ENCODE peak calls at places on chromosomes 4 and X, in six cellular contexts. W, R, H, L, P and O are unnamed samples.

GRCh38 chr4:162241857-162242256 is 78.1 kb upstream of the FSTL5 start:
- DNase-seq in W (no peak), R (no peak), H (no peak), L (no peak), P (no peak), O (peak)

GRCh38 chr4:25032126-25032525 is 1.4 kb upstream of the LGI2 start:
- DNase-seq in W (no peak), R (no peak), H (no peak), L (no peak), P (peak), O (no peak)

GRCh38 chr4:182297659-182298058 is 54.5 kb downstream of the TENM3 start:
- DNase-seq in W (peak), R (no peak), H (no peak), L (no peak), P (peak), O (no peak)

GRCh38 chr4:129926936-129927335 is 831.0 kb downstream of the C4orf33 start:
- DNase-seq in W (no peak), R (no peak), H (no peak), L (no peak), P (no peak), O (no peak)

GRCh38 chr4:53595204-53595603 is 3.9 kb upstream of the LNX1 start:
- DNase-seq in W (peak), R (no peak), H (no peak), L (no peak), P (no peak), O (no peak)

GRCh38 chr4:59869559-59869958 is 1330.6 kb upstream of the ADGRL3 start:
- DNase-seq in W (no peak), R (no peak), H (no peak), L (no peak), P (no peak), O (no peak)

GRCh38 chr4:153538408-153539057 is 72.4 kb downstream of the TMEM131L start:
- DNase-seq in W (no peak), R (peak), H (no peak), L (no peak), P (peak), O (no peak)

GRCh38 chr4:89914609-89915008 is 20.0 kb downstream of the MMRN1 start:
- DNase-seq in W (no peak), R (no peak), H (no peak), L (no peak), P (no peak), O (no peak)

GRCh38 chr4:71974681-71975080 is 57.1 kb upstream of the NPFFR2 start:
- DNase-seq in W (peak), R (no peak), H (no peak), L (no peak), P (peak), O (peak)

GRCh38 chr4:141009931-141010330 is 123.3 kb downstream of the RNF150 start:
- DNase-seq in W (no peak), R (no peak), H (no peak), L (no peak), P (no peak), O (no peak)

GRCh38 chr4:145423017-145423708 is 58.5 kb upstream of the SMAD1 start:
- DNase-seq in W (no peak), R (no peak), H (no peak), L (no peak), P (no peak), O (no peak)

GRCh38 chr4:54954656-54955388 is 170.6 kb downstream of the KDR start:
- DNase-seq in W (no peak), R (no peak), H (no peak), L (no peak), P (peak), O (no peak)
- TF ChIP-seq CTCF in W (no peak), R (no peak), H (no peak), L (no peak), P (no peak), O (no peak)

GRCh38 chr4:127781303-127782024 is 658 bp upstream of the HSPA4L start:
- DNase-seq in W (no peak), R (peak), H (no peak), L (peak), P (peak), O (no peak)

GRCh38 chr4:127783026-127783769 is 1.1 kb downstream of the HSPA4L start:
- DNase-seq in W (peak), R (peak), H (peak), L (no peak), P (peak), O (peak)

GRCh38 chr4:127782275-127783025 is at the start of gene HSPA4L:
- DNase-seq in W (no peak), R (peak), H (no peak), L (peak), P (peak), O (peak)

GRCh38 chr4:127782025-127782274 is 172 bp upstream of the HSPA4L start:
- DNase-seq in W (peak), R (no peak), H (peak), L (no peak), P (peak), O (peak)

DNA sequence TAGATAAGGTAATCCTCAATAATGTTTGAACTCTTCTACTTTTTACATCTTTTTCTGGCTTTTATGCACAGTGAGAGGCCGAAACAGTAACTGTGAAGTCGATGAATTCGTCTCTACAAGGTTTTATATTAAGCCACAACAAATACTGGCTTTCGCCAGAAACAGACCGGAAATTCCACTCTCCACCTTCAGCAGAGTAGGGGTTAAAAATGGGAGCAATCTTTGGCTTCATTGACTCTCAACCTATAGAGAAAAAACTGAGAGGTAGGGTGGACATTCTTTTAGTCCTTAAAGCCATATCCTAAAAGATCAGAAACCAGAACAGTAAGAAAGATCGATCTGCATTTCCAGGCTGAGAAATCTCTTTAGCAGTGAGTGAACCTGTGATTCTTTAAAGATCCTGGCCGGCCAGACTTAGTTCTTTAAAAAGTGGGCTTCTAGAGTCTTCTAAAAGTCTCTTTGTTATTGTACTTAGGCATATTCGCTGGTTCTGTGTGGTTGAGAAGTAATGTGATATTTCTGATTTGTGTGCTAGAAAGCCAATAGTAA is 1.9 kb downstream of the HSPA4L start:
- DNase-seq in W (peak), R (no peak), H (no peak), L (no peak), P (no peak), O (no peak)
- H3K4me3 ChIP-seq in W (peak), R (peak), H (no peak), L (peak), P (peak), O (peak)

DNA sequence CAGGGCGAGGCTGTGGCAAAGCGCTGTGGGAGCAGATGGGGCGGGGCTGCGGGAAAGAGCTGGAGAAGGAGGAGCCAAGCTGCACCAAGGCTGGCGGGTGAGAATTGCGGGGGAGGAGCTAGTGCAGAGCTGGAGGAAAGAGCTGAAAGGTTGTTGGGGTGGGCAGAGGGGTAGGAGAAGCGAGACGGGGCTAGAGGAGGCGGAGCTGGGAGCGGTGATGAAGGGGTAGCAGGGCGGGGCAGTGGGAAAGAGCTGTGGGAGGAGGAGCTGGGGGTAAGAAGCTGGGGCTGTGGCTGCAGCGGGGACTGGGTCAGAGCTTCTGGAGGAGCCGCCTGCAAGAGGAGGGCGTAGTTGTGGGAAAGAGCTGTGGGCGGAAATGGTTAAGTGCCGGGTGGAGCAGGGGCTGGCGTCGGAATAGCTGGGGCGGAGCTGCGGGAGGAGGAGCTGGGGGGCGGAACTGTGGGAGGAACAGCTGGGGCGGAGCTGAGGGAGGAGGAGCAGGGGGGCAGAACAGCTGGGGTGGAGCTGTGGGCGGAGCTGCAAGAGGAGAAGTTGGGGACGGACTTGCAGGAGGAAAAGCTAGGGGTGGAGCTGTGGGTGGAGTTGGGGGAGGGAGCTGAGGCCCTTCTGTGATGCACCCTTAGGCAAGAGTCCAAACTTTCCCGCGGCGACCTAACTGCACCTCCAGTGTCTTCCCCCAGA is 1.9 kb upstream of the EOLA2 start:
- DNase-seq in W (peak), R (peak), H (peak), L (peak), P (peak), O (peak)
- TF ChIP-seq CTCF in W (peak), R (peak), H (peak), L (peak), P (peak), O (peak)

GRCh38 chrX:56817179-56817578 is 88.1 kb downstream of the NBDY start:
- DNase-seq in W (no peak), R (no peak), H (no peak), L (no peak), P (no peak), O (no peak)

GRCh38 chrX:56811599-56811998 is 82.6 kb downstream of the NBDY start:
- DNase-seq in W (no peak), R (no peak), H (no peak), L (no peak), P (no peak), O (no peak)

GRCh38 chrX:56813318-56813837 is 84.3 kb downstream of the NBDY start:
- DNase-seq in W (peak), R (no peak), H (no peak), L (no peak), P (peak), O (no peak)

GRCh38 chrX:56812515-56813105 is 83.6 kb downstream of the NBDY start:
- DNase-seq in W (no peak), R (no peak), H (no peak), L (no peak), P (no peak), O (no peak)
- H3K4me3 ChIP-seq in W (no peak), R (no peak), H (no peak), L (peak), P (peak), O (no peak)

DNA sequence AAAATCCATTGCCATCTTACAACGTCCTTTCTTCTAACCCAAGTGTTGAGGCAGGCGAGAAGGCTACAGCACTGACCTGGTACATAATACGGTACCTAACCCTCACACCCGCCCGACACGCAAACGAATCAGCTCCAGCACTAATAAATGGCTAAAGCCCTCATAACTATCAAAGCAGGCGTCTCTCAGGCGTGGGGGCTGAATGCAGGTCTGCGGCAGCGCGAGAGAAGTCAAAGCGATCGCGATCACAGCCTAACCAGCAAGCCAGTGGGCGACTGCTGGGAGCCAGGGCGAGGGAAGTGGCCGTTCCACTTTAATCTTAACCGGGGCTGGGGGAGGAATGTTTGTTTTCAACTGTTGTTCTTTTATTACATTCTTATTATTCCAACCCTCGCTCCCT is 1.5 kb downstream of the CDX4 start:
- DNase-seq in W (no peak), R (no peak), H (no peak), L (no peak), P (no peak), O (no peak)
- TF ChIP-seq CTCF in W (no peak), R (no peak), H (no peak), L (no peak), P (no peak), O (no peak)

DNA sequence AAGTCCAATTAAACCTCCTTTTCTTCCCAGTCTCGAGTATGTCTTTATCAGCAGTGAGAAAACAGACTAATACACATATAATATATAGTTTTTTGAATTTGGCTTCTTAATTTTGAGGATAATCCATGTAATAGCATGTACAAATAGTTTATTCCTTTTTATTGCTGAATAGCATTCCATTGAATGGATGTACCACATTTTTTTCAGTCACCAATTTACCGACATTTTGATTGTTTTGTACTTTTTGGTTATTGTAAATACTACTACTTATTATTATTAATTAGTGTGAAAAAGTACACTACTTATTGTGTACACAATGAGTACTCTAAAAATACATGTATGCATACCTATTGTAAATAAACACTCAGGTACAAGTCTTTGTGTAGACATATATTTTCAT is 42.3 kb upstream of the ANXA10 start:
- DNase-seq in W (no peak), R (no peak), H (no peak), L (no peak), P (no peak), O (no peak)
- H3K4me3 ChIP-seq in W (no peak), R (no peak), H (no peak), L (no peak), P (no peak), O (no peak)

GRCh38 chrX:40157228-40158035 is 59.7 kb upstream of the BCOR start:
- DNase-seq in W (no peak), R (no peak), H (no peak), L (no peak), P (no peak), O (no peak)

GRCh38 chrX:40155617-40156471 is 58.1 kb upstream of the BCOR start:
- DNase-seq in W (no peak), R (no peak), H (no peak), L (no peak), P (peak), O (no peak)

GRCh38 chrX:40154853-40155616 is 57.3 kb upstream of the BCOR start:
- DNase-seq in W (no peak), R (peak), H (no peak), L (no peak), P (peak), O (no peak)

GRCh38 chrX:40156472-40157227 is 58.9 kb upstream of the BCOR start:
- DNase-seq in W (no peak), R (no peak), H (no peak), L (no peak), P (no peak), O (no peak)

GRCh38 chrX:40158036-40158706 is 60.4 kb upstream of the BCOR start:
- DNase-seq in W (no peak), R (no peak), H (no peak), L (no peak), P (peak), O (no peak)
- TF ChIP-seq CTCF in W (no peak), R (peak), H (peak), L (no peak), P (no peak), O (no peak)